ENCODE peak calls at places on chromosome 18, in nine cellular contexts. One of them, this sample, is unnamed.

GRCh38 chr18:46067431-46068007 is 4.5 kb downstream of the PSTPIP2 start:
- DNase-seq in GM23248: no peak
- DNase-seq in adrenal gland: no peak
- DNase-seq in CD8-positive, alpha-beta memory T cell: no peak
- DNase-seq in IMR-90: peak; percentile 40
- DNase-seq in SK-N-SH: no peak
- DNase-seq in SJSA1: no peak
- DNase-seq in OCI-LY7: peak; percentile 8
- DNase-seq in kidney: peak; percentile 7
- DNase-seq in this sample: no peak

GRCh38 chr18:51089691-51090090 is 59.7 kb downstream of the SMAD4 start:
- DNase-seq in GM23248: no peak
- DNase-seq in adrenal gland: no peak
- DNase-seq in CD8-positive, alpha-beta memory T cell: no peak
- DNase-seq in IMR-90: no peak
- DNase-seq in SK-N-SH: no peak
- DNase-seq in SJSA1: no peak
- DNase-seq in OCI-LY7: no peak
- DNase-seq in kidney: no peak
- DNase-seq in this sample: no peak

GRCh38 chr18:69894467-69894866 is 53.2 kb downstream of the CD226 start:
- DNase-seq in GM23248: no peak
- DNase-seq in adrenal gland: no peak
- DNase-seq in CD8-positive, alpha-beta memory T cell: no peak
- DNase-seq in IMR-90: no peak
- DNase-seq in SK-N-SH: no peak
- DNase-seq in SJSA1: no peak
- DNase-seq in OCI-LY7: no peak
- DNase-seq in kidney: no peak
- DNase-seq in this sample: no peak

GRCh38 chr18:58882681-58883080 is 18.0 kb downstream of the ZNF532 start:
- DNase-seq in GM23248: no peak
- DNase-seq in adrenal gland: no peak
- DNase-seq in CD8-positive, alpha-beta memory T cell: no peak
- DNase-seq in IMR-90: peak; percentile 33
- DNase-seq in SK-N-SH: no peak
- DNase-seq in SJSA1: peak; percentile 29
- DNase-seq in OCI-LY7: no peak
- DNase-seq in kidney: no peak
- DNase-seq in this sample: no peak

GRCh38 chr18:3008546-3008945 is 4.4 kb downstream of the LPIN2 start:
- DNase-seq in GM23248: peak; percentile 86
- DNase-seq in adrenal gland: no peak
- DNase-seq in CD8-positive, alpha-beta memory T cell: no peak
- DNase-seq in IMR-90: peak; percentile 95
- DNase-seq in SK-N-SH: no peak
- DNase-seq in SJSA1: peak; percentile 73
- DNase-seq in OCI-LY7: no peak
- DNase-seq in kidney: no peak
- DNase-seq in this sample: no peak

GRCh38 chr18:6001867-6002266 is 106.5 kb upstream of the TMEM200C start:
- DNase-seq in GM23248: no peak
- DNase-seq in adrenal gland: no peak
- DNase-seq in CD8-positive, alpha-beta memory T cell: no peak
- DNase-seq in IMR-90: peak; percentile 62
- DNase-seq in SK-N-SH: no peak
- DNase-seq in SJSA1: no peak
- DNase-seq in OCI-LY7: no peak
- DNase-seq in kidney: no peak
- DNase-seq in this sample: no peak

GRCh38 chr18:13619505-13620205 is 106.7 kb downstream of the FAM210A start:
- DNase-seq in GM23248: no peak
- DNase-seq in adrenal gland: no peak
- DNase-seq in CD8-positive, alpha-beta memory T cell: no peak
- DNase-seq in IMR-90: no peak
- DNase-seq in SK-N-SH: no peak
- DNase-seq in SJSA1: no peak
- DNase-seq in OCI-LY7: no peak
- DNase-seq in kidney: peak; percentile 76
- DNase-seq in this sample: no peak

GRCh38 chr18:63126134-63127067 is 193.2 kb downstream of the BCL2 start:
- DNase-seq in GM23248: no peak
- DNase-seq in adrenal gland: no peak
- DNase-seq in CD8-positive, alpha-beta memory T cell: no peak
- DNase-seq in IMR-90: no peak
- DNase-seq in SK-N-SH: no peak
- DNase-seq in SJSA1: no peak
- DNase-seq in OCI-LY7: no peak
- DNase-seq in kidney: no peak
- DNase-seq in this sample: no peak

GRCh38 chr18:63366270-63366990 is 576 bp downstream of the KDSR start:
- DNase-seq in GM23248: peak; percentile 92
- DNase-seq in adrenal gland: peak; percentile 75
- DNase-seq in CD8-positive, alpha-beta memory T cell: peak; percentile 59
- DNase-seq in IMR-90: peak; percentile 69
- DNase-seq in SK-N-SH: peak; percentile 76
- DNase-seq in SJSA1: peak; percentile 62
- DNase-seq in OCI-LY7: peak; percentile 22
- DNase-seq in kidney: peak; percentile 85
- DNase-seq in this sample: no peak

GRCh38 chr18:46070683-46071614 is 1.1 kb downstream of the PSTPIP2 start:
- DNase-seq in GM23248: no peak
- DNase-seq in adrenal gland: no peak
- DNase-seq in CD8-positive, alpha-beta memory T cell: no peak
- DNase-seq in IMR-90: no peak
- DNase-seq in SK-N-SH: peak; percentile 25
- DNase-seq in SJSA1: no peak
- DNase-seq in OCI-LY7: no peak
- DNase-seq in kidney: no peak
- DNase-seq in this sample: no peak

GRCh38 chr18:69958422-69958821 is 10.7 kb upstream of the CD226 start:
- DNase-seq in GM23248: no peak
- DNase-seq in adrenal gland: no peak
- DNase-seq in CD8-positive, alpha-beta memory T cell: no peak
- DNase-seq in IMR-90: no peak
- DNase-seq in SK-N-SH: no peak
- DNase-seq in SJSA1: no peak
- DNase-seq in OCI-LY7: no peak
- DNase-seq in kidney: no peak
- DNase-seq in this sample: no peak

GRCh38 chr18:22542400-22542835 is 124.7 kb upstream of the CTAGE1 start:
- DNase-seq in GM23248: peak; percentile 79
- DNase-seq in adrenal gland: peak; percentile 69
- DNase-seq in CD8-positive, alpha-beta memory T cell: no peak
- DNase-seq in IMR-90: peak; percentile 68
- DNase-seq in SK-N-SH: no peak
- DNase-seq in SJSA1: peak; percentile 65
- DNase-seq in OCI-LY7: no peak
- DNase-seq in kidney: peak; percentile 81
- DNase-seq in this sample: no peak

GRCh38 chr18:41695441-41695840 is 259.6 kb upstream of the PIK3C3 start:
- DNase-seq in GM23248: no peak
- DNase-seq in adrenal gland: no peak
- DNase-seq in CD8-positive, alpha-beta memory T cell: no peak
- DNase-seq in IMR-90: no peak
- DNase-seq in SK-N-SH: no peak
- DNase-seq in SJSA1: no peak
- DNase-seq in OCI-LY7: no peak
- DNase-seq in kidney: no peak
- DNase-seq in this sample: no peak

GRCh38 chr18:45201489-45201888 is 413.8 kb upstream of the SLC14A2 start:
- DNase-seq in GM23248: no peak
- DNase-seq in adrenal gland: no peak
- DNase-seq in CD8-positive, alpha-beta memory T cell: no peak
- DNase-seq in IMR-90: no peak
- DNase-seq in SK-N-SH: no peak
- DNase-seq in SJSA1: no peak
- DNase-seq in OCI-LY7: no peak
- DNase-seq in kidney: no peak
- DNase-seq in this sample: no peak

GRCh38 chr18:74476154-74476553 is 19.0 kb upstream of the DIPK1C start:
- DNase-seq in GM23248: peak; percentile 35
- DNase-seq in adrenal gland: no peak
- DNase-seq in CD8-positive, alpha-beta memory T cell: no peak
- DNase-seq in IMR-90: peak; percentile 8
- DNase-seq in SK-N-SH: peak; percentile 80
- DNase-seq in SJSA1: no peak
- DNase-seq in OCI-LY7: no peak
- DNase-seq in kidney: no peak
- DNase-seq in this sample: no peak

GRCh38 chr18:79402977-79403722 is 7.4 kb downstream of the NFATC1 start:
- DNase-seq in GM23248: peak; percentile 86
- DNase-seq in adrenal gland: peak; percentile 78
- DNase-seq in CD8-positive, alpha-beta memory T cell: no peak
- DNase-seq in IMR-90: no peak
- DNase-seq in SK-N-SH: no peak
- DNase-seq in SJSA1: no peak
- DNase-seq in OCI-LY7: no peak
- DNase-seq in kidney: peak; percentile 88
- DNase-seq in this sample: no peak

GRCh38 chr18:79400091-79400590 is 4.4 kb downstream of the NFATC1 start:
- DNase-seq in GM23248: peak; percentile 77
- DNase-seq in adrenal gland: peak; percentile 68
- DNase-seq in CD8-positive, alpha-beta memory T cell: peak; percentile 60
- DNase-seq in IMR-90: no peak
- DNase-seq in SK-N-SH: no peak
- DNase-seq in SJSA1: no peak
- DNase-seq in OCI-LY7: peak; percentile 70
- DNase-seq in kidney: peak; percentile 88
- DNase-seq in this sample: peak; percentile 19

GRCh38 chr18:79402209-79402576 is 6.5 kb downstream of the NFATC1 start:
- DNase-seq in GM23248: no peak
- DNase-seq in adrenal gland: no peak
- DNase-seq in CD8-positive, alpha-beta memory T cell: no peak
- DNase-seq in IMR-90: no peak
- DNase-seq in SK-N-SH: no peak
- DNase-seq in SJSA1: no peak
- DNase-seq in OCI-LY7: no peak
- DNase-seq in kidney: peak; percentile 63
- DNase-seq in this sample: no peak

GRCh38 chr18:79400591-79401381 is 5.1 kb downstream of the NFATC1 start:
- DNase-seq in GM23248: peak; percentile 43
- DNase-seq in adrenal gland: no peak
- DNase-seq in CD8-positive, alpha-beta memory T cell: peak; percentile 43
- DNase-seq in IMR-90: no peak
- DNase-seq in SK-N-SH: no peak
- DNase-seq in SJSA1: no peak
- DNase-seq in OCI-LY7: peak; percentile 38
- DNase-seq in kidney: peak; percentile 80
- DNase-seq in this sample: no peak

DNA sequence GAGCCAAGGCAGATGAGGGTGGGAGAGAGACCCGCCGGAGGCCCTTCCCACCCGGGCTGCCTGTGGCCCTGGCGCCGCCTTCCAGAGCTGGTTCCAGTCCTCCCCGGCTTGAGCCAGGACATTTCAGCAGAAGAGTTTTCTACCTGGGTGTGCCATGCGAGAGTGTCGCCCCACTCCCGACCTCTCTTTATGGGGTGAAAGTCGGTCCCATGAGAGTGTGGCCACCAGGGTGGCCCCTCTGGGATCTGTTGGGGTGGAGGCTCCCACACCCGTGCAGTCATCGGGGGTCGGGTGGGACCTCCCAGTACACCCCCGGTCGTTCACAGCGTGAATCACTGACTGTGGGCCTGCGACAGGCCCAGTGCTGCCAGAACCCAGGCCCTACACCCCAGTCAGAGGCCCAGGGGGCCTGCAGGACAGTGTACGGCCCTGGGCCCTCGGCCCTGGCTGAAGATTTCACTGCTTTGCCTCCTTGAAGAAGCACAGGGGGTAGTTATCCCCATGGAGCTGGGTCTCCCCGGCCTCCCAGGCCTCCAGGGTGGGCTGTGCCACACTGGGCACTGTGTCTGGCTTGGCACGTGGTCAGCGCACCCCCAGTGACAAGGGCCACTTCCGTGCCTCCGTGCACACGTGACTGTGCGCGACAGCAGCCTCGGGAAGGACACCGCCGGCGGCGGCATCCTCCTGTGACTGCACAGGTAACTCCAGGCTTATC is 5.9 kb downstream of the NFATC1 start:
- DNase-seq in GM23248: no peak
- DNase-seq in adrenal gland: no peak
- DNase-seq in CD8-positive, alpha-beta memory T cell: no peak
- DNase-seq in IMR-90: no peak
- DNase-seq in SK-N-SH: no peak
- DNase-seq in SJSA1: no peak
- DNase-seq in OCI-LY7: no peak
- DNase-seq in kidney: peak; percentile 76
- DNase-seq in this sample: no peak
- H3K4me1 ChIP-seq in GM23248: peaks cover 7% of the 10 kb centered on the region
- H3K4me1 ChIP-seq in adrenal gland: peaks cover 6% of the 10 kb centered on the region
- H3K4me1 ChIP-seq in CD8-positive, alpha-beta memory T cell: peaks cover 56% of the 10 kb centered on the region
- H3K4me1 ChIP-seq in IMR-90: peaks cover 1% of the 10 kb centered on the region
- H3K4me1 ChIP-seq in SK-N-SH: no peaks in the 10 kb centered on the region
- H3K4me1 ChIP-seq in SJSA1: peaks cover 6% of the 10 kb centered on the region
- H3K4me1 ChIP-seq in OCI-LY7: peaks cover 61% of the 10 kb centered on the region
- H3K4me1 ChIP-seq in kidney: no peaks in the 10 kb centered on the region
- H3K4me1 ChIP-seq in this sample: peaks cover 78% of the 10 kb centered on the region

GRCh38 chr18:62001396-62001795 is 108.6 kb upstream of the RNF152 start:
- DNase-seq in GM23248: no peak
- DNase-seq in adrenal gland: no peak
- DNase-seq in CD8-positive, alpha-beta memory T cell: no peak
- DNase-seq in IMR-90: no peak
- DNase-seq in SK-N-SH: no peak
- DNase-seq in SJSA1: no peak
- DNase-seq in OCI-LY7: no peak
- DNase-seq in kidney: no peak
- DNase-seq in this sample: no peak
- H3K9me3 ChIP-seq in GM23248: no peaks in the 10 kb centered on the region
- H3K9me3 ChIP-seq in adrenal gland: no peaks in the 10 kb centered on the region
- H3K9me3 ChIP-seq in CD8-positive, alpha-beta memory T cell: no peaks in the 10 kb centered on the region
- H3K9me3 ChIP-seq in IMR-90: peaks cover 15% of the 10 kb centered on the region
- H3K9me3 ChIP-seq in SK-N-SH: peaks cover 12% of the 10 kb centered on the region
- H3K9me3 ChIP-seq in SJSA1: peaks cover 16% of the 10 kb centered on the region
- H3K9me3 ChIP-seq in OCI-LY7: no peaks in the 10 kb centered on the region
- H3K9me3 ChIP-seq in kidney: no peaks in the 10 kb centered on the region
- H3K9me3 ChIP-seq in this sample: no peaks in the 10 kb centered on the region

GRCh38 chr18:49193896-49194295 is 243.1 kb upstream of the SMAD7 start:
- DNase-seq in GM23248: no peak
- DNase-seq in adrenal gland: no peak
- DNase-seq in CD8-positive, alpha-beta memory T cell: no peak
- DNase-seq in IMR-90: no peak
- DNase-seq in SK-N-SH: no peak
- DNase-seq in SJSA1: no peak
- DNase-seq in OCI-LY7: no peak
- DNase-seq in kidney: no peak
- DNase-seq in this sample: no peak
- H3K36me3 ChIP-seq in GM23248: no peaks in the 10 kb centered on the region
- H3K36me3 ChIP-seq in adrenal gland: no peaks in the 10 kb centered on the region
- H3K36me3 ChIP-seq in CD8-positive, alpha-beta memory T cell: no peaks in the 10 kb centered on the region
- H3K36me3 ChIP-seq in IMR-90: no peaks in the 10 kb centered on the region
- H3K36me3 ChIP-seq in SK-N-SH: no peaks in the 10 kb centered on the region
- H3K36me3 ChIP-seq in SJSA1: no peaks in the 10 kb centered on the region
- H3K36me3 ChIP-seq in OCI-LY7: no peaks in the 10 kb centered on the region
- H3K36me3 ChIP-seq in kidney: no peaks in the 10 kb centered on the region
- H3K36me3 ChIP-seq in this sample: no peaks in the 10 kb centered on the region

DNA sequence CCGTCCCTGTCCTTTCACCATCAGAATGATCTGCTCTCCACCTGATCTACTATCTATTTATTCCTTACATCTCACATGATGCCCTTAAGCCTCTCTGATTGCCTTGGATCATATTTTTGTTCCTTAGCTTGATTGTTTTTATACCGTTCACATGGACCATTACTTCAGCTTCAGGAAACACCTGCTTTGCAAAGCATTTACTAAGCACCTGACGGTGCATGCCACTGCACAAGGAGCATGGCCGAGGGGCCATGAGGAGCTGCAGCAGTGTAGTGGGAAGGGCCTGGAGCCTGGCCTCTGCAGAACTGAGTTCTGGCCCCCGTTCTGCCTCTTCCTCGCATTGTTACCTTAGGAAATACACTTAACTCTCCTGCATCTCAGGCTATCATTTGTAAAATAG is 124.1 kb upstream of the NDUFV2 start:
- DNase-seq in GM23248: no peak
- DNase-seq in adrenal gland: no peak
- DNase-seq in CD8-positive, alpha-beta memory T cell: no peak
- DNase-seq in IMR-90: no peak
- DNase-seq in SK-N-SH: no peak
- DNase-seq in SJSA1: no peak
- DNase-seq in OCI-LY7: peak; percentile 87
- DNase-seq in kidney: no peak
- DNase-seq in this sample: no peak
- H3K4me1 ChIP-seq in GM23248: peaks cover 21% of the 10 kb centered on the region
- H3K4me1 ChIP-seq in adrenal gland: no peaks in the 10 kb centered on the region
- H3K4me1 ChIP-seq in CD8-positive, alpha-beta memory T cell: no peaks in the 10 kb centered on the region
- H3K4me1 ChIP-seq in IMR-90: peaks cover 8% of the 10 kb centered on the region
- H3K4me1 ChIP-seq in SK-N-SH: peaks cover 4% of the 10 kb centered on the region
- H3K4me1 ChIP-seq in SJSA1: peaks cover 40% of the 10 kb centered on the region
- H3K4me1 ChIP-seq in OCI-LY7: peaks cover 73% of the 10 kb centered on the region
- H3K4me1 ChIP-seq in kidney: no peaks in the 10 kb centered on the region
- H3K4me1 ChIP-seq in this sample: peaks cover 13% of the 10 kb centered on the region

This sample was measured in esophagus squamous epithelium.